ENCODE peak calls at places on chromosomes 7 and 10, in seven cellular contexts. C is ACHN; K is fibroblast of pulmonary artery; Y is iPS DF 6.9; F is stimulated activated CD4-positive, alpha-beta T cell treated with anti-CD3 and anti-CD28 coated beads, Interleukin-12 subunit alpha, Interleukin-12 subunit beta, amount 100 ng/mL, for 24 hours; S is HT1080; I is stimulated activated naive CD4-positive, alpha-beta T cell. Z is an unnamed sample.

GRCh38 chr10:93030409-93030808 is 30.2 kb upstream of the CYP26C1 start:
- DNase-seq in C (peak; percentile 69), K (peak; percentile 77), Y (no peak), F (no peak), S (peak; percentile 56), I (no peak), Z (peak; percentile 29)

GRCh38 chr7:2357165-2357564 is 2.5 kb downstream of the EIF3B start:
- DNase-seq in C (no peak), K (no peak), Y (no peak), F (no peak), S (no peak), I (no peak), Z (no peak)

GRCh38 chr7:157476654-157477549 is 140.1 kb downstream of the DNAJB6 start:
- DNase-seq in C (no peak), K (no peak), Y (no peak), F (no peak), S (no peak), I (no peak), Z (no peak)

GRCh38 chr10:35306852-35307251 is 29.5 kb upstream of the CCNY start:
- DNase-seq in C (peak; percentile 26), K (no peak), Y (no peak), F (no peak), S (peak; percentile 9), I (no peak), Z (peak; percentile 51)

GRCh38 chr7:82595176-82595575 is 151.6 kb upstream of the CACNA2D1 start:
- DNase-seq in C (no peak), K (no peak), Y (no peak), F (no peak), S (no peak), I (no peak), Z (no peak)

GRCh38 chr7:112821345-112821744 is 31.2 kb upstream of the TMEM168 start:
- DNase-seq in C (no peak), K (no peak), Y (no peak), F (no peak), S (no peak), I (no peak), Z (no peak)

GRCh38 chr7:103962070-103962469 is 27.4 kb downstream of the RELN start:
- DNase-seq in C (peak; percentile 46), K (no peak), Y (no peak), F (no peak), S (no peak), I (no peak), Z (peak; percentile 19)

GRCh38 chr7:17674166-17674955 is 265.9 kb downstream of the SNX13 start:
- DNase-seq in C (no peak), K (no peak), Y (no peak), F (no peak), S (no peak), I (no peak), Z (no peak)

GRCh38 chr10:61779950-61780659 is 117.4 kb downstream of the CABCOCO1 start:
- DNase-seq in C (peak; percentile 65), K (peak; percentile 88), Y (no peak), F (peak; percentile 20), S (peak; percentile 80), I (no peak), Z (peak; percentile 83)

GRCh38 chr7:10913457-10913856 is 60.2 kb upstream of the PHF14 start:
- DNase-seq in C (no peak), K (no peak), Y (no peak), F (no peak), S (no peak), I (no peak), Z (no peak)

GRCh38 chr7:99730262-99730810 is 4.7 kb downstream of the CYP3A7 start:
- DNase-seq in C (no peak), K (no peak), Y (no peak), F (no peak), S (no peak), I (no peak), Z (no peak)

GRCh38 chr10:28020993-28021982 is 22.4 kb upstream of the ODAD2 start:
- DNase-seq in C (no peak), K (no peak), Y (no peak), F (no peak), S (peak; percentile 5), I (no peak), Z (no peak)

GRCh38 chr7:70319057-70319456 is 720.8 kb downstream of the AUTS2 start:
- DNase-seq in C (no peak), K (no peak), Y (no peak), F (no peak), S (no peak), I (no peak), Z (no peak)

GRCh38 chr7:27192546-27193334 is 7.2 kb downstream of the HOXA13 start:
- DNase-seq in C (peak; percentile 40), K (no peak), Y (no peak), F (no peak), S (no peak), I (no peak), Z (no peak)

GRCh38 chr10:75430000-75430763 is 1.2 kb upstream of the LRMDA start:
- DNase-seq in C (no peak), K (peak; percentile 42), Y (no peak), F (no peak), S (no peak), I (no peak), Z (no peak)

GRCh38 chr10:43667317-43667731 is 18.6 kb upstream of the ZNF32 start:
- DNase-seq in C (no peak), K (peak; percentile 29), Y (no peak), F (no peak), S (no peak), I (no peak), Z (peak; percentile 16)

GRCh38 chr7:142685877-142686508 is 63.3 kb upstream of the PRSS1 start:
- DNase-seq in C (no peak), K (no peak), Y (no peak), F (no peak), S (peak; percentile 32), I (no peak), Z (peak; percentile 41)

GRCh38 chr7:8284606-8285005 is 22.6 kb upstream of the ICA1 start:
- DNase-seq in C (no peak), K (no peak), Y (no peak), F (no peak), S (no peak), I (no peak), Z (no peak)

GRCh38 chr10:66414943-66415342 is 510.9 kb upstream of the LRRTM3 start:
- DNase-seq in C (no peak), K (no peak), Y (no peak), F (no peak), S (no peak), I (no peak), Z (no peak)

GRCh38 chr7:110600983-110601382 is 489.9 kb upstream of the LRRN3 start:
- DNase-seq in C (no peak), K (no peak), Y (no peak), F (no peak), S (no peak), I (no peak), Z (no peak)